ENCODE peak calls at places on chromosome 2, in six cellular contexts. G is K562, P is osteoblast, W is lower lobe of right lung, Q is adrenal gland, I is H9. B is an unnamed sample.

GRCh38 chr2:182187130-182187529 is 201.5 kb downstream of the PPP1R1C start:
- DNase-seq in Q (no peak), G (no peak), W (no peak), I (no peak), P (no peak), B (no peak)

GRCh38 chr2:213934560-213934959 is 476.3 kb upstream of the VWC2L start:
- DNase-seq in I (no peak), P (no peak), Q (no peak), W (no peak), G (peak), B (no peak)

GRCh38 chr2:237624565-237624964 is 2.8 kb upstream of the LRRFIP1 start:
- DNase-seq in G (peak), Q (no peak), W (no peak), I (peak), P (peak), B (no peak)

GRCh38 chr2:206217743-206218520 is 56.5 kb upstream of the ZDBF2 start:
- DNase-seq in W (no peak), I (no peak), Q (no peak), P (no peak), G (no peak), B (no peak)

GRCh38 chr2:48320747-48321146 is 209.2 kb upstream of the STON1 start:
- DNase-seq in W (no peak), Q (no peak), I (no peak), G (no peak), P (no peak), B (no peak)

GRCh38 chr2:181183878-181184553 is 203.6 kb downstream of the UBE2E3 start:
- DNase-seq in I (no peak), W (no peak), G (no peak), P (no peak), Q (no peak), B (no peak)

GRCh38 chr2:168607992-168608391 is 151.9 kb downstream of the CERS6 start:
- DNase-seq in P (peak), W (no peak), Q (no peak), I (no peak), G (no peak), B (no peak)

GRCh38 chr2:220090050-220090449 is 462.6 kb downstream of the SLC4A3 start:
- DNase-seq in G (no peak), P (no peak), Q (no peak), W (no peak), I (no peak), B (no peak)

GRCh38 chr2:204967199-204967995 is 422.1 kb downstream of the PARD3B start:
- DNase-seq in Q (peak), G (no peak), W (no peak), I (no peak), P (no peak), B (no peak)

GRCh38 chr2:67773876-67774275 is 288.9 kb downstream of the C1D start:
- DNase-seq in W (no peak), Q (no peak), P (no peak), G (no peak), I (no peak), B (no peak)

GRCh38 chr2:35204881-35205280 is 1150.7 kb upstream of the CRIM1 start:
- DNase-seq in P (no peak), W (no peak), I (no peak), G (no peak), Q (no peak), B (no peak)

GRCh38 chr2:134231296-134231964 is 22.4 kb upstream of the MGAT5 start:
- DNase-seq in P (no peak), Q (no peak), W (no peak), G (no peak), I (no peak), B (no peak)

GRCh38 chr2:221322741-221323140 is 249.4 kb downstream of the EPHA4 start:
- DNase-seq in G (no peak), P (no peak), Q (no peak), W (no peak), I (no peak), B (no peak)

GRCh38 chr2:102025583-102026267 is 34.0 kb downstream of the IL1R2 start:
- DNase-seq in G (no peak), Q (no peak), P (peak), I (no peak), W (no peak), B (no peak)

GRCh38 chr2:84776011-84776410 is 104.9 kb downstream of the TRABD2A start:
- DNase-seq in G (no peak), Q (no peak), W (no peak), I (no peak), P (no peak), B (no peak)

GRCh38 chr2:189287982-189288494 is 108.5 kb upstream of the COL5A2 start:
- DNase-seq in G (no peak), I (no peak), P (no peak), Q (no peak), W (no peak), B (no peak)

GRCh38 chr2:207163053-207163814 is 2.5 kb downstream of the KLF7 start:
- DNase-seq in I (no peak), G (no peak), W (no peak), Q (no peak), P (peak), B (no peak)

GRCh38 chr2:170052151-170052550 is 125.8 kb upstream of the MYO3B start:
- DNase-seq in G (no peak), Q (no peak), W (no peak), P (peak), I (no peak), B (no peak)

GRCh38 chr2:228646061-228646460 is 464.6 kb upstream of the SPHKAP start:
- DNase-seq in I (no peak), W (no peak), G (no peak), Q (no peak), P (no peak), B (no peak)

GRCh38 chr2:197710424-197711042 is 5.4 kb downstream of the MARS2 start:
- DNase-seq in W (no peak), P (no peak), Q (no peak), G (no peak), I (no peak), B (no peak)

GRCh38 chr2:67797801-67798535 is 264.8 kb downstream of the C1D start:
- DNase-seq in G (no peak), W (no peak), I (no peak), P (peak), Q (no peak), B (no peak)

DNA sequence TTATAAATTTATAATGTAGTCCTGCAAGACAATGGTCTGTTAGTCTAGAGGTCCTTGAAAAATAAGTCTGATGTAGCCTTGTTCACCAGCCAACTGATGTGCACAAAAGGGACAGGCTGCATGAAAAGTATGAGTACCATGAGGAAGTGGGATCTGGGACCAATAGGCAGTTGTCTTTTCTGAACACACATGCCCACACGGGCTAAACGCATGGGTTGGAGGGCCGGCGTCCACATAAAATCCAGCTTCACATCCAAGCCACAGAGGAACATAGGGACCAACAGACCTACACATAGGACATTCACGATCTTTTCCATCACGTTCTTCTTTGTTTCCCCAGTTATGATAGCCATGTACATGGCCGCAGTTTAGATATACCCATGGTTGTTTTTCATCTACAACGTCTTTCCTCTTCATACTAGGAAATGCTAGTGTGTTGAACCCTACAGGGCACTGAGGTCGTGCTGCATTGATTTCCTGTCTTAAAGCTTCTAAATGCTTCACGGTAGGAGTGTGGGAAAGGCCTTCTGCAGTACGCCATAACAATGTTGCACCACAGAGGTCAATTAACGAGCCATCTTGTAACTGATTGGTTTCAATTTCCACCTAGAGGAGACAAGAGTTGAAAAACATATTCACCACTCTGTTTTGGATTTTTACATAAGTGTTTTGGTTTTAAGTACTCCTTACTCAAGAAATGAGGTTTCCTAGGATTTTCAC is 49.4 kb downstream of the PELI1 start:
- DNase-seq in P (no peak), I (no peak), G (no peak), W (no peak), Q (no peak), B (no peak)
- H3K27ac ChIP-seq in P (no peak), I (no peak), G (no peak), W (no peak), Q (no peak), B (no peak)

GRCh38 chr2:106858810-106859209 is 27.2 kb downstream of the ST6GAL2 start:
- DNase-seq in P (no peak), Q (no peak), I (no peak), G (no peak), W (no peak), B (no peak)
- H3K27ac ChIP-seq in P (no peak), Q (no peak), I (no peak), G (no peak), W (no peak), B (no peak)

GRCh38 chr2:230874876-230875275 is 10.1 kb downstream of the ITM2C start:
- DNase-seq in I (no peak), G (no peak), Q (no peak), P (peak), W (no peak), B (no peak)
- H3K27ac ChIP-seq in I (no peak), G (no peak), Q (no peak), P (no peak), W (no peak), B (no peak)

GRCh38 chr2:63863707-63864106 is 22.0 kb downstream of the UGP2 start:
- DNase-seq in G (no peak), W (no peak), P (no peak), Q (no peak), I (no peak), B (no peak)
- H3K27ac ChIP-seq in G (no peak), W (no peak), P (no peak), Q (no peak), I (no peak), B (no peak)

GRCh38 chr2:111032721-111033532 is 87.8 kb upstream of the BCL2L11 start:
- DNase-seq in P (peak), Q (no peak), W (no peak), I (peak), G (no peak), B (no peak)
- H3K27ac ChIP-seq in P (no peak), Q (no peak), W (no peak), I (no peak), G (no peak), B (no peak)

GRCh38 chr2:218990052-218990451 is 3.2 kb downstream of the CRYBA2 start:
- DNase-seq in W (no peak), I (no peak), P (no peak), G (no peak), Q (no peak), B (no peak)

GRCh38 chr2:218990612-218991011 is 2.6 kb downstream of the CRYBA2 start:
- DNase-seq in I (no peak), P (no peak), G (no peak), W (no peak), Q (no peak), B (no peak)

GRCh38 chr2:218992703-218993344 is 398 bp downstream of the CRYBA2 start:
- DNase-seq in I (peak), W (no peak), P (peak), Q (peak), G (no peak), B (no peak)

GRCh38 chr2:218992196-218992595 is 1.0 kb downstream of the CRYBA2 start:
- DNase-seq in Q (no peak), I (no peak), W (no peak), P (peak), G (no peak), B (no peak)

GRCh38 chr2:218991674-218992168 is 1.5 kb downstream of the CRYBA2 start:
- DNase-seq in Q (no peak), I (no peak), P (peak), W (no peak), G (peak), B (no peak)
- H3K27ac ChIP-seq in Q (no peak), I (no peak), P (no peak), W (no peak), G (no peak), B (no peak)

GRCh38 chr2:54967759-54968365 is 82.4 kb downstream of the RTN4 start:
- DNase-seq in G (no peak), W (no peak), Q (no peak), P (no peak), I (no peak), B (no peak)

GRCh38 chr2:54967269-54967668 is 83.0 kb downstream of the RTN4 start:
- DNase-seq in I (no peak), P (no peak), Q (no peak), G (no peak), W (no peak), B (no peak)

GRCh38 chr2:54966165-54966819 is 84.0 kb downstream of the RTN4 start:
- DNase-seq in Q (no peak), P (no peak), G (no peak), I (no peak), W (no peak), B (no peak)

GRCh38 chr2:54965425-54965824 is 84.8 kb downstream of the RTN4 start:
- DNase-seq in P (no peak), W (no peak), Q (no peak), G (no peak), I (no peak), B (no peak)

GRCh38 chr2:54966837-54967236 is 83.4 kb downstream of the RTN4 start:
- DNase-seq in G (no peak), W (no peak), Q (no peak), P (no peak), I (no peak), B (no peak)
- H3K27ac ChIP-seq in G (no peak), W (no peak), Q (no peak), P (no peak), I (no peak), B (no peak)

GRCh38 chr2:238730001-238730669 is 117.8 kb upstream of the TWIST2 start:
- DNase-seq in W (no peak), P (no peak), I (no peak), G (no peak), Q (no peak), B (no peak)

GRCh38 chr2:238726670-238727584 is 121.0 kb upstream of the TWIST2 start:
- DNase-seq in W (no peak), G (no peak), Q (no peak), I (no peak), P (no peak), B (no peak)

GRCh38 chr2:238729261-238729935 is 118.5 kb upstream of the TWIST2 start:
- DNase-seq in G (no peak), W (no peak), I (no peak), P (no peak), Q (no peak), B (no peak)

GRCh38 chr2:238728322-238729260 is 119.3 kb upstream of the TWIST2 start:
- DNase-seq in G (no peak), I (no peak), P (peak), W (no peak), Q (no peak), B (no peak)

DNA sequence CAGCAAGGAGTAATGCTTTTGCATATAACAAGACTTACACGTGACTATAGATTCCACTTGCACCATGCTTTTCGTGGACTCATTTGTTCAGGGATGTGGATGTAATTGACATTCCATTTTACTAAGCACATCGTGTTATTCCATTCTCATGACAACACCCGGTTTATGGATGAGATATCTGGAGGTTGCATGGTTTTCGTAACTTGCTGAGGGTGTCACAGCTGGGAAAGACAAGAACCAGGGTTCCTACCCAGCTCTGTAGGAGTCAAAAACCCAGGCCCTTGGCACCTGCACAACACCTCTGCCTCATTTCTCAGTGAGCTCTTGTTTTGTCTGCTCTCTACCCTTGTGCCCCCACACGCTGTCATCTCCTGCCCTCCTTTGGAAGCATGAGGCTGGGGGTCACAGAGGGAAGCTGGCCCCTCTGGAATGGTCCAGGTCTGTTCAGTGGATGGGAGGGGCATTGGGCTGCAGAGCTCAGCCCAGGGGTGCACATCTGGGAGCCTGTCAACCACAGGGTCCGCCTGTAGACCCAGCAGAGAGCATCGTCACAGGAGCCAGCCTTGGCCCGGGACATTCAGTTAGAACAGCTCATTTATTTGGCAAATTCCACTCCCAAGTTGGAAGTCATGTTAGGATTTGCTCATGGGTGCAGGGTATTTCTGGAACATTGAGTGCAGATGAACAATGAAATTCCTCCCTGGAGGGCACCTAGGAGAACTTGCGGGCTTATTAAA is 120.1 kb upstream of the TWIST2 start:
- DNase-seq in Q (no peak), W (no peak), G (no peak), I (no peak), P (no peak), B (no peak)
- H3K27ac ChIP-seq in Q (peak), W (peak), G (no peak), I (no peak), P (peak), B (no peak)

GRCh38 chr2:27739058-27739373 is 32.5 kb upstream of the MRPL33 start:
- DNase-seq in P (no peak), I (no peak), G (no peak), W (no peak), Q (no peak), B (no peak)

GRCh38 chr2:27738349-27739057 is 33.0 kb upstream of the MRPL33 start:
- DNase-seq in P (no peak), G (no peak), I (no peak), Q (no peak), W (no peak), B (no peak)

GRCh38 chr2:27736031-27736889 is 35.3 kb upstream of the MRPL33 start:
- DNase-seq in G (no peak), P (peak), Q (no peak), I (no peak), W (no peak), B (no peak)

GRCh38 chr2:27736890-27737204 is 34.7 kb upstream of the MRPL33 start:
- DNase-seq in W (no peak), P (no peak), Q (no peak), G (no peak), I (no peak), B (no peak)

GRCh38 chr2:27737676-27738348 is 33.7 kb upstream of the MRPL33 start:
- DNase-seq in G (no peak), Q (peak), W (no peak), I (no peak), P (peak), B (no peak)
- H3K27ac ChIP-seq in G (no peak), Q (peak), W (peak), I (no peak), P (peak), B (no peak)